ENCODE peak calls at places on chromosomes 1 and 21, in six cellular contexts. One of them, this sample, is unnamed.

GRCh38 chr21:38914531-38915385 is 109.0 kb downstream of the ETS2 start:
- DNase-seq in foreskin fibroblast: no peak
- DNase-seq in germinal center: no peak
- DNase-seq in HT-29: peak; percentile 45
- DNase-seq in amniotic epithelial cell: peak; percentile 27
- DNase-seq in substantia nigra: no peak
- DNase-seq in this sample: peak; percentile 33

GRCh38 chr1:184299076-184299790 is 87.6 kb upstream of the C1orf21 start:
- DNase-seq in germinal center: no peak
- DNase-seq in substantia nigra: no peak
- DNase-seq in amniotic epithelial cell: peak; percentile 88
- DNase-seq in HT-29: no peak
- DNase-seq in foreskin fibroblast: peak; percentile 88
- DNase-seq in this sample: no peak

GRCh38 chr1:19559641-19560040 is 74.3 kb upstream of the CAPZB start:
- DNase-seq in substantia nigra: no peak
- DNase-seq in germinal center: no peak
- DNase-seq in foreskin fibroblast: peak; percentile 51
- DNase-seq in amniotic epithelial cell: peak; percentile 88
- DNase-seq in HT-29: no peak
- DNase-seq in this sample: no peak

GRCh38 chr1:104648269-104648691 is 898.6 kb downstream of the AMY1C start:
- DNase-seq in foreskin fibroblast: no peak
- DNase-seq in substantia nigra: no peak
- DNase-seq in HT-29: peak; percentile 36
- DNase-seq in germinal center: peak; percentile 3
- DNase-seq in amniotic epithelial cell: no peak
- DNase-seq in this sample: no peak

GRCh38 chr1:15678578-15678977 is 5.5 kb upstream of the PLEKHM2 start:
- DNase-seq in substantia nigra: no peak
- DNase-seq in foreskin fibroblast: peak; percentile 84
- DNase-seq in HT-29: peak; percentile 46
- DNase-seq in amniotic epithelial cell: peak; percentile 90
- DNase-seq in germinal center: no peak
- DNase-seq in this sample: no peak

GRCh38 chr1:205926636-205927035 is 16.6 kb downstream of the SLC26A9 start:
- DNase-seq in amniotic epithelial cell: no peak
- DNase-seq in substantia nigra: no peak
- DNase-seq in HT-29: no peak
- DNase-seq in germinal center: no peak
- DNase-seq in foreskin fibroblast: no peak
- DNase-seq in this sample: no peak

GRCh38 chr1:232319106-232319505 is 310.8 kb downstream of the SIPA1L2 start:
- DNase-seq in HT-29: no peak
- DNase-seq in amniotic epithelial cell: no peak
- DNase-seq in germinal center: no peak
- DNase-seq in foreskin fibroblast: no peak
- DNase-seq in substantia nigra: no peak
- DNase-seq in this sample: no peak

GRCh38 chr1:16128338-16128741 is 27.5 kb downstream of the EPHA2 start:
- DNase-seq in HT-29: no peak
- DNase-seq in substantia nigra: no peak
- DNase-seq in germinal center: no peak
- DNase-seq in foreskin fibroblast: no peak
- DNase-seq in amniotic epithelial cell: no peak
- DNase-seq in this sample: no peak

GRCh38 chr1:36692465-36692864 is 209.8 kb upstream of the CSF3R start:
- DNase-seq in germinal center: no peak
- DNase-seq in substantia nigra: no peak
- DNase-seq in amniotic epithelial cell: no peak
- DNase-seq in foreskin fibroblast: no peak
- DNase-seq in HT-29: no peak
- DNase-seq in this sample: no peak

GRCh38 chr21:29238967-29239289 is 59.8 kb upstream of the BACH1 start:
- DNase-seq in HT-29: no peak
- DNase-seq in foreskin fibroblast: peak; percentile 47
- DNase-seq in substantia nigra: no peak
- DNase-seq in germinal center: no peak
- DNase-seq in amniotic epithelial cell: peak; percentile 90
- DNase-seq in this sample: no peak

GRCh38 chr1:231027136-231027925 is 12.7 kb downstream of the FAM89A start:
- DNase-seq in germinal center: no peak
- DNase-seq in HT-29: no peak
- DNase-seq in foreskin fibroblast: no peak
- DNase-seq in substantia nigra: no peak
- DNase-seq in amniotic epithelial cell: peak; percentile 91
- DNase-seq in this sample: no peak

GRCh38 chr1:209176866-209177430 is 406.6 kb upstream of the CAMK1G start:
- DNase-seq in germinal center: no peak
- DNase-seq in foreskin fibroblast: no peak
- DNase-seq in substantia nigra: no peak
- DNase-seq in amniotic epithelial cell: no peak
- DNase-seq in HT-29: no peak
- DNase-seq in this sample: no peak

GRCh38 chr21:26835714-26836265 is 9.4 kb downstream of the ADAMTS1 start:
- DNase-seq in HT-29: no peak
- DNase-seq in substantia nigra: no peak
- DNase-seq in foreskin fibroblast: no peak
- DNase-seq in amniotic epithelial cell: no peak
- DNase-seq in germinal center: no peak
- DNase-seq in this sample: no peak

GRCh38 chr1:88035578-88035977 is 648.5 kb upstream of the PKN2 start:
- DNase-seq in HT-29: no peak
- DNase-seq in amniotic epithelial cell: no peak
- DNase-seq in germinal center: no peak
- DNase-seq in substantia nigra: no peak
- DNase-seq in foreskin fibroblast: no peak
- DNase-seq in this sample: no peak

GRCh38 chr1:19976317-19977003 is 3.0 kb downstream of the PLA2G2A start:
- DNase-seq in HT-29: no peak
- DNase-seq in substantia nigra: no peak
- DNase-seq in amniotic epithelial cell: no peak
- DNase-seq in foreskin fibroblast: no peak
- DNase-seq in germinal center: no peak
- DNase-seq in this sample: no peak

GRCh38 chr1:110196917-110197782 is 13.0 kb upstream of the KCNC4 start:
- DNase-seq in HT-29: peak; percentile 55
- DNase-seq in amniotic epithelial cell: peak; percentile 43
- DNase-seq in foreskin fibroblast: no peak
- DNase-seq in germinal center: peak; percentile 85
- DNase-seq in substantia nigra: no peak
- DNase-seq in this sample: peak; percentile 57

GRCh38 chr1:206905295-206906164 is 8.3 kb downstream of the IL24 start:
- DNase-seq in amniotic epithelial cell: peak; percentile 67
- DNase-seq in germinal center: peak; percentile 81
- DNase-seq in substantia nigra: no peak
- DNase-seq in foreskin fibroblast: peak; percentile 87
- DNase-seq in HT-29: no peak
- DNase-seq in this sample: no peak

This sample was measured in nephron progenitor cell.